ENCODE peak calls at places on chromosomes 3 and 15, in six cellular contexts. One of them, this sample, is unnamed.

GRCh38 chr3:174431717-174432116 is 427.4 kb upstream of the NAALADL2 start:
- DNase-seq in left cardiac atrium: no peak
- DNase-seq in astrocyte of the spinal cord: peak
- DNase-seq in GM23248: peak
- DNase-seq in ecto neural progenitor cell: no peak
- DNase-seq in fibroblast of gingiva: no peak
- DNase-seq in this sample: no peak

GRCh38 chr3:19866751-19867347 is 67.2 kb downstream of the EFHB start:
- DNase-seq in ecto neural progenitor cell: peak
- DNase-seq in fibroblast of gingiva: peak
- DNase-seq in astrocyte of the spinal cord: peak
- DNase-seq in left cardiac atrium: no peak
- DNase-seq in GM23248: peak
- DNase-seq in this sample: no peak

GRCh38 chr3:104279617-104280016 is 1087.1 kb upstream of the ALCAM start:
- DNase-seq in GM23248: peak
- DNase-seq in left cardiac atrium: no peak
- DNase-seq in fibroblast of gingiva: peak
- DNase-seq in astrocyte of the spinal cord: peak
- DNase-seq in ecto neural progenitor cell: no peak
- DNase-seq in this sample: no peak

GRCh38 chr3:56702487-56703315 is 19.6 kb upstream of the TASOR start:
- DNase-seq in astrocyte of the spinal cord: peak
- DNase-seq in left cardiac atrium: no peak
- DNase-seq in GM23248: peak
- DNase-seq in ecto neural progenitor cell: no peak
- DNase-seq in fibroblast of gingiva: peak
- DNase-seq in this sample: no peak

GRCh38 chr15:43911235-43911661 is 84.4 kb downstream of the WDR76 start:
- DNase-seq in astrocyte of the spinal cord: peak
- DNase-seq in left cardiac atrium: peak
- DNase-seq in fibroblast of gingiva: peak
- DNase-seq in ecto neural progenitor cell: no peak
- DNase-seq in GM23248: peak
- DNase-seq in this sample: no peak

GRCh38 chr15:99104788-99105515 is at the start of gene SYNM:
- DNase-seq in astrocyte of the spinal cord: peak
- DNase-seq in fibroblast of gingiva: peak
- DNase-seq in GM23248: peak
- DNase-seq in ecto neural progenitor cell: peak
- DNase-seq in left cardiac atrium: peak
- DNase-seq in this sample: peak

GRCh38 chr3:49906004-49906860 is 2.6 kb upstream of the MST1R start:
- DNase-seq in fibroblast of gingiva: peak
- DNase-seq in left cardiac atrium: peak
- DNase-seq in ecto neural progenitor cell: peak
- DNase-seq in astrocyte of the spinal cord: peak
- DNase-seq in GM23248: peak
- DNase-seq in this sample: no peak

GRCh38 chr15:42498212-42499038 is 3.0 kb downstream of the SNAP23 start:
- DNase-seq in left cardiac atrium: no peak
- DNase-seq in astrocyte of the spinal cord: no peak
- DNase-seq in GM23248: no peak
- DNase-seq in ecto neural progenitor cell: no peak
- DNase-seq in fibroblast of gingiva: no peak
- DNase-seq in this sample: no peak

This sample was measured in type B pancreatic cell.